ENCODE peak calls at places on chromosome X, in six cellular contexts. One of them, this sample, is unnamed.

GRCh38 chrX:17590892-17591740 is 146.2 kb upstream of the SCML1 start:
- DNase-seq in left ventricle myocardium inferior: peak; percentile 24
- DNase-seq in tibial artery: peak; percentile 77
- DNase-seq in prostate gland: peak; percentile 26
- DNase-seq in WERI-Rb-1: peak; percentile 42
- DNase-seq in neural progenitor cell: peak; percentile 65
- DNase-seq in this sample: peak; percentile 58

GRCh38 chrX:77668391-77669237 is 117.4 kb downstream of the ATRX start:
- DNase-seq in WERI-Rb-1: no peak
- DNase-seq in left ventricle myocardium inferior: no peak
- DNase-seq in neural progenitor cell: no peak
- DNase-seq in prostate gland: no peak
- DNase-seq in tibial artery: no peak
- DNase-seq in this sample: no peak

GRCh38 chrX:118156254-118156952 is 39.8 kb upstream of the KLHL13 start:
- DNase-seq in prostate gland: no peak
- DNase-seq in tibial artery: no peak
- DNase-seq in left ventricle myocardium inferior: no peak
- DNase-seq in neural progenitor cell: no peak
- DNase-seq in WERI-Rb-1: no peak
- DNase-seq in this sample: no peak

GRCh38 chrX:109327271-109327670 is 154.6 kb downstream of the GUCY2F start:
- DNase-seq in tibial artery: no peak
- DNase-seq in WERI-Rb-1: no peak
- DNase-seq in neural progenitor cell: no peak
- DNase-seq in left ventricle myocardium inferior: no peak
- DNase-seq in prostate gland: no peak
- DNase-seq in this sample: no peak

GRCh38 chrX:132480581-132481203 is 8.1 kb downstream of the MBNL3 start:
- DNase-seq in neural progenitor cell: no peak
- DNase-seq in WERI-Rb-1: no peak
- DNase-seq in prostate gland: peak; percentile 36
- DNase-seq in tibial artery: no peak
- DNase-seq in left ventricle myocardium inferior: no peak
- DNase-seq in this sample: peak; percentile 10

GRCh38 chrX:9816094-9816700 is 30.0 kb downstream of the SHROOM2 start:
- DNase-seq in left ventricle myocardium inferior: no peak
- DNase-seq in tibial artery: no peak
- DNase-seq in WERI-Rb-1: no peak
- DNase-seq in neural progenitor cell: no peak
- DNase-seq in prostate gland: no peak
- DNase-seq in this sample: no peak

GRCh38 chrX:44872319-44872816 is 620 bp upstream of the KDM6A start:
- DNase-seq in tibial artery: no peak
- DNase-seq in left ventricle myocardium inferior: no peak
- DNase-seq in WERI-Rb-1: peak; percentile 50
- DNase-seq in neural progenitor cell: no peak
- DNase-seq in prostate gland: peak; percentile 10
- DNase-seq in this sample: no peak

GRCh38 chrX:150152036-150152435 is 211.1 kb upstream of the MAMLD1 start:
- DNase-seq in WERI-Rb-1: no peak
- DNase-seq in tibial artery: no peak
- DNase-seq in neural progenitor cell: no peak
- DNase-seq in left ventricle myocardium inferior: no peak
- DNase-seq in prostate gland: no peak
- DNase-seq in this sample: no peak

GRCh38 chrX:45774961-45775360 is 574.3 kb upstream of the DIPK2B start:
- DNase-seq in prostate gland: no peak
- DNase-seq in WERI-Rb-1: no peak
- DNase-seq in tibial artery: peak; percentile 68
- DNase-seq in left ventricle myocardium inferior: no peak
- DNase-seq in neural progenitor cell: no peak
- DNase-seq in this sample: peak; percentile 67

GRCh38 chrX:52425710-52426245 is 57.0 kb downstream of the XAGE2 start:
- DNase-seq in WERI-Rb-1: no peak
- DNase-seq in left ventricle myocardium inferior: no peak
- DNase-seq in neural progenitor cell: no peak
- DNase-seq in tibial artery: no peak
- DNase-seq in prostate gland: no peak
- DNase-seq in this sample: no peak

GRCh38 chrX:16212024-16212423 is 44.7 kb downstream of the MAGEB17 start:
- DNase-seq in tibial artery: no peak
- DNase-seq in prostate gland: no peak
- DNase-seq in WERI-Rb-1: no peak
- DNase-seq in neural progenitor cell: no peak
- DNase-seq in left ventricle myocardium inferior: no peak
- DNase-seq in this sample: no peak

GRCh38 chrX:115322375-115322774 is 32.9 kb downstream of the LUZP4 start:
- DNase-seq in WERI-Rb-1: no peak
- DNase-seq in tibial artery: no peak
- DNase-seq in left ventricle myocardium inferior: no peak
- DNase-seq in prostate gland: no peak
- DNase-seq in neural progenitor cell: no peak
- DNase-seq in this sample: no peak

GRCh38 chrX:35670894-35671293 is 127.2 kb upstream of the MAGEB16 start:
- DNase-seq in neural progenitor cell: no peak
- DNase-seq in prostate gland: no peak
- DNase-seq in left ventricle myocardium inferior: no peak
- DNase-seq in tibial artery: no peak
- DNase-seq in WERI-Rb-1: no peak
- DNase-seq in this sample: no peak

GRCh38 chrX:15301924-15302323 is 13.5 kb downstream of the ASB11 start:
- DNase-seq in WERI-Rb-1: no peak
- DNase-seq in tibial artery: peak; percentile 70
- DNase-seq in neural progenitor cell: no peak
- DNase-seq in prostate gland: no peak
- DNase-seq in left ventricle myocardium inferior: peak; percentile 28
- DNase-seq in this sample: no peak

GRCh38 chrX:137926090-137926489 is 360.2 kb downstream of the ZIC3 start:
- DNase-seq in left ventricle myocardium inferior: no peak
- DNase-seq in WERI-Rb-1: no peak
- DNase-seq in prostate gland: no peak
- DNase-seq in tibial artery: no peak
- DNase-seq in neural progenitor cell: peak; percentile 47
- DNase-seq in this sample: no peak

GRCh38 chrX:77446029-77446585 is 1.1 kb upstream of the FGF16 start:
- DNase-seq in left ventricle myocardium inferior: peak; percentile 14
- DNase-seq in neural progenitor cell: peak; percentile 48
- DNase-seq in tibial artery: no peak
- DNase-seq in WERI-Rb-1: no peak
- DNase-seq in prostate gland: no peak
- DNase-seq in this sample: no peak

GRCh38 chrX:66675541-66675940 is 36.7 kb upstream of the EDA2R start:
- DNase-seq in WERI-Rb-1: no peak
- DNase-seq in neural progenitor cell: no peak
- DNase-seq in tibial artery: no peak
- DNase-seq in left ventricle myocardium inferior: no peak
- DNase-seq in prostate gland: no peak
- DNase-seq in this sample: no peak
- H3K27ac ChIP-seq in WERI-Rb-1: no peak overlapping the region
- H3K27ac ChIP-seq in neural progenitor cell: no peak overlapping the region
- H3K27ac ChIP-seq in tibial artery: no peak overlapping the region
- H3K27ac ChIP-seq in left ventricle myocardium inferior: no peak overlapping the region
- H3K27ac ChIP-seq in prostate gland: no peak overlapping the region
- H3K27ac ChIP-seq in this sample: no peak overlapping the region

DNA sequence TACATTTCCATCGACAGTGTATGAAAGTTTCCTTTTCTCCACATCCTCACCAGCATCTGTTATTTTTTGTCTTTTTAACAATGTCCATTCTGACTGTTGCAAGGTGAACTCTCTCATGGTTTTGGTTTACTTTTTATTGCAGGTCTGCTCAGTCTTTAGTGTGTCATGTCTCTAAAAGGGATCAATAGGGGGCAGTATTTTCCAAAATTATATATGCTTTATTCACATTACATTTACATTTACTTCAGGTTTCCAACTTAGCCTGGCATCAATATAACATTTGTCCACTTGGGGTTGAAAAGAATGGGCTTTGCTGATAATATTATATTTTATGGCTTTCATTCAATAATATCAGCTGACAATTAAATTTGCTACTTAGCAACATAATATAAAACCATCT is 265.0 kb upstream of the SLITRK2 start:
- DNase-seq in neural progenitor cell: no peak
- DNase-seq in prostate gland: no peak
- DNase-seq in WERI-Rb-1: no peak
- DNase-seq in left ventricle myocardium inferior: no peak
- DNase-seq in tibial artery: no peak
- DNase-seq in this sample: no peak
- TF ChIP-seq CTCF in neural progenitor cell: peak; percentile 53
- TF ChIP-seq CTCF in prostate gland: no peak
- TF ChIP-seq CTCF in WERI-Rb-1: no peak
- TF ChIP-seq CTCF in left ventricle myocardium inferior: no peak
- TF ChIP-seq CTCF in tibial artery: no peak
- TF ChIP-seq CTCF in this sample: no peak

GRCh38 chrX:131067846-131068745 is 9.9 kb downstream of the ARHGAP36 start:
- DNase-seq in left ventricle myocardium inferior: no peak
- DNase-seq in WERI-Rb-1: peak; percentile 19
- DNase-seq in neural progenitor cell: peak; percentile 50
- DNase-seq in prostate gland: no peak
- DNase-seq in tibial artery: no peak
- DNase-seq in this sample: no peak

GRCh38 chrX:131072871-131073571 is 14.9 kb downstream of the ARHGAP36 start:
- DNase-seq in WERI-Rb-1: no peak
- DNase-seq in tibial artery: no peak
- DNase-seq in neural progenitor cell: peak; percentile 41
- DNase-seq in prostate gland: no peak
- DNase-seq in left ventricle myocardium inferior: no peak
- DNase-seq in this sample: no peak

GRCh38 chrX:131067216-131067615 is 9.1 kb downstream of the ARHGAP36 start:
- DNase-seq in left ventricle myocardium inferior: no peak
- DNase-seq in tibial artery: no peak
- DNase-seq in WERI-Rb-1: no peak
- DNase-seq in neural progenitor cell: no peak
- DNase-seq in prostate gland: no peak
- DNase-seq in this sample: no peak

GRCh38 chrX:131066237-131066636 is 8.1 kb downstream of the ARHGAP36 start:
- DNase-seq in neural progenitor cell: no peak
- DNase-seq in left ventricle myocardium inferior: no peak
- DNase-seq in prostate gland: no peak
- DNase-seq in WERI-Rb-1: no peak
- DNase-seq in tibial artery: no peak
- DNase-seq in this sample: no peak

GRCh38 chrX:131068945-131069719 is 11.0 kb downstream of the ARHGAP36 start:
- DNase-seq in neural progenitor cell: peak; percentile 84
- DNase-seq in tibial artery: no peak
- DNase-seq in WERI-Rb-1: peak; percentile 81
- DNase-seq in prostate gland: no peak
- DNase-seq in left ventricle myocardium inferior: no peak
- DNase-seq in this sample: no peak
- H3K27me3 ChIP-seq in neural progenitor cell: peaks cover 83% of the 10 kb centered on the region
- H3K27me3 ChIP-seq in tibial artery: peaks cover 7% of the 10 kb centered on the region
- H3K27me3 ChIP-seq in WERI-Rb-1: peaks cover 19% of the 10 kb centered on the region
- H3K27me3 ChIP-seq in prostate gland: no peaks in the 10 kb centered on the region
- H3K27me3 ChIP-seq in left ventricle myocardium inferior: peaks cover 84% of the 10 kb centered on the region
- H3K27me3 ChIP-seq in this sample: no peaks in the 10 kb centered on the region

GRCh38 chrX:19865567-19866363 is 21.6 kb downstream of the SH3KBP1 start:
- DNase-seq in tibial artery: no peak
- DNase-seq in prostate gland: no peak
- DNase-seq in neural progenitor cell: no peak
- DNase-seq in WERI-Rb-1: peak; percentile 34
- DNase-seq in left ventricle myocardium inferior: no peak
- DNase-seq in this sample: no peak
- H3K27ac ChIP-seq in tibial artery: no peak overlapping the region
- H3K27ac ChIP-seq in prostate gland: no peak overlapping the region
- H3K27ac ChIP-seq in neural progenitor cell: no peak overlapping the region
- H3K27ac ChIP-seq in WERI-Rb-1: peak overlapping the region; percentile 38
- H3K27ac ChIP-seq in left ventricle myocardium inferior: peak overlapping the region; percentile 69
- H3K27ac ChIP-seq in this sample: no peak overlapping the region

GRCh38 chrX:40146471-40147398 is 49.0 kb upstream of the BCOR start:
- DNase-seq in left ventricle myocardium inferior: no peak
- DNase-seq in prostate gland: no peak
- DNase-seq in tibial artery: no peak
- DNase-seq in neural progenitor cell: peak; percentile 93
- DNase-seq in WERI-Rb-1: no peak
- DNase-seq in this sample: peak; percentile 62

GRCh38 chrX:40147399-40148188 is 49.8 kb upstream of the BCOR start:
- DNase-seq in WERI-Rb-1: no peak
- DNase-seq in prostate gland: no peak
- DNase-seq in tibial artery: no peak
- DNase-seq in neural progenitor cell: peak; percentile 59
- DNase-seq in left ventricle myocardium inferior: no peak
- DNase-seq in this sample: no peak

GRCh38 chrX:40149286-40150175 is 51.8 kb upstream of the BCOR start:
- DNase-seq in left ventricle myocardium inferior: no peak
- DNase-seq in tibial artery: no peak
- DNase-seq in prostate gland: no peak
- DNase-seq in neural progenitor cell: peak; percentile 16
- DNase-seq in WERI-Rb-1: no peak
- DNase-seq in this sample: no peak

GRCh38 chrX:40148439-40149285 is 50.9 kb upstream of the BCOR start:
- DNase-seq in tibial artery: no peak
- DNase-seq in neural progenitor cell: peak; percentile 62
- DNase-seq in prostate gland: no peak
- DNase-seq in left ventricle myocardium inferior: no peak
- DNase-seq in WERI-Rb-1: no peak
- DNase-seq in this sample: no peak

DNA sequence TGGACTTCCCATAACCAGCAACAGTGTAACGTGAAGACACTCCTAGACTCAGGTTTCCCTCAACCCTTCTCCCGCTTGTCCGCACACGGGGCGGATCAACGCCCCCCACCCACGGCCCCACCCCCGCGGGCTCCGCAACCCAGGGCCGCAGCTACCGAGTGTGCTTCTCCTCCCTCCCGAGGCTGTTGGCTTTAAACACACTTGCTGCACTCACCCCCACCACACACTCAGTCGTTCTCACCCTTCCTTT is 50.4 kb upstream of the BCOR start:
- DNase-seq in neural progenitor cell: no peak
- DNase-seq in tibial artery: no peak
- DNase-seq in prostate gland: no peak
- DNase-seq in WERI-Rb-1: no peak
- DNase-seq in left ventricle myocardium inferior: no peak
- DNase-seq in this sample: no peak
- TF ChIP-seq CTCF in neural progenitor cell: no peak
- TF ChIP-seq CTCF in tibial artery: no peak
- TF ChIP-seq CTCF in prostate gland: no peak
- TF ChIP-seq CTCF in WERI-Rb-1: no peak
- TF ChIP-seq CTCF in left ventricle myocardium inferior: no peak
- TF ChIP-seq CTCF in this sample: no peak

GRCh38 chrX:79078114-79078513 is 66.4 kb upstream of the GPR174 start:
- DNase-seq in tibial artery: no peak
- DNase-seq in prostate gland: no peak
- DNase-seq in left ventricle myocardium inferior: no peak
- DNase-seq in WERI-Rb-1: no peak
- DNase-seq in neural progenitor cell: peak; percentile 16
- DNase-seq in this sample: no peak
- H3K27me3 ChIP-seq in tibial artery: no peaks in the 10 kb centered on the region
- H3K27me3 ChIP-seq in prostate gland: no peaks in the 10 kb centered on the region
- H3K27me3 ChIP-seq in left ventricle myocardium inferior: no peaks in the 10 kb centered on the region
- H3K27me3 ChIP-seq in WERI-Rb-1: peaks cover 9% of the 10 kb centered on the region
- H3K27me3 ChIP-seq in neural progenitor cell: no peaks in the 10 kb centered on the region
- H3K27me3 ChIP-seq in this sample: no peaks in the 10 kb centered on the region

DNA sequence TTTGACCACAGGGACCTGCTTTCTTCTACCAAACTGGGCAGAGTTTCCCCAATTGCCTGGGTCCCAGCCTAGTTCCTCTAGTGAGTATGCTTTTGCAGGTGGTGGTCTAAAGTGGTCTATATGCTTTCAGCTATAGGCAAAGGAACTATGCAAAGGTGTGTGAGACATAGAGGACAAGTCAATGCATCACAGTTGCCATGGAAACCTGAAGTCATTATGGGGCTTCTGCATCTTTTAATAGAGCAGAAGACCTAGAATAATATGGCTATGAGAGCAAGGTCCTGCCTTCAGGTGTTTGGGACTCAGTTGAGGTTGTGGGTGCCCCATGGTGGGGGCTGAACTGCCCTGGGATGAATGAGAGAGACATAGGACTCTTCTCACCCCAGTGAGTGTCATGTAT is 92.1 kb upstream of the RAB40AL start:
- DNase-seq in neural progenitor cell: no peak
- DNase-seq in tibial artery: no peak
- DNase-seq in WERI-Rb-1: no peak
- DNase-seq in left ventricle myocardium inferior: no peak
- DNase-seq in prostate gland: no peak
- DNase-seq in this sample: no peak
- H3K27ac ChIP-seq in neural progenitor cell: no peak overlapping the region
- H3K27ac ChIP-seq in tibial artery: no peak overlapping the region
- H3K27ac ChIP-seq in WERI-Rb-1: no peak overlapping the region
- H3K27ac ChIP-seq in left ventricle myocardium inferior: no peak overlapping the region
- H3K27ac ChIP-seq in prostate gland: no peak overlapping the region
- H3K27ac ChIP-seq in this sample: no peak overlapping the region